ENCODE peak calls at places on chromosomes 16 and 17, in nine cellular contexts. J, D, H, M, W, U, P, F and C are unnamed samples.

GRCh38 chr16:22631264-22631663 is 120.6 kb downstream of the NPIPB5 start:
- DNase-seq in P (no peak), D (no peak), H (no peak), J (no peak), M (no peak), W (no peak), U (no peak), F (no peak), C (no peak)

GRCh38 chr17:39801055-39801454 is 63.1 kb downstream of the IKZF3 start:
- DNase-seq in J (no peak), H (no peak), D (no peak), W (no peak), P (no peak), U (no peak), M (no peak), F (no peak), C (no peak)

GRCh38 chr16:75265911-75266701 is 14.7 kb upstream of the BCAR1 start:
- DNase-seq in F (peak), P (peak), U (peak), D (peak), W (peak), J (peak), M (peak), H (peak), C (no peak)

GRCh38 chr17:35809855-35810461 is 674 bp downstream of the TAF15 start:
- DNase-seq in D (no peak), F (peak), H (no peak), P (no peak), J (no peak), W (no peak), U (no peak), M (no peak), C (no peak)

GRCh38 chr17:63150994-63151464 is 185.0 kb downstream of the TANC2 start:
- DNase-seq in J (no peak), W (no peak), H (no peak), U (no peak), P (no peak), F (peak), M (no peak), D (no peak), C (no peak)

GRCh38 chr16:10578474-10579316 is 1.7 kb downstream of the EMP2 start:
- DNase-seq in F (no peak), D (no peak), P (peak), H (peak), M (no peak), J (peak), U (peak), W (no peak), C (no peak)

GRCh38 chr16:23466162-23466885 is 13.3 kb upstream of the COG7 start:
- DNase-seq in H (no peak), M (peak), U (no peak), J (no peak), D (no peak), P (no peak), F (peak), W (peak), C (no peak)

GRCh38 chr16:75494696-75495601 is at the start of gene CHST6:
- DNase-seq in P (no peak), H (no peak), U (no peak), W (no peak), J (peak), M (peak), F (no peak), D (no peak), C (no peak)

GRCh38 chr17:73746314-73747073 is 102.2 kb upstream of the SDK2 start:
- DNase-seq in U (no peak), H (no peak), M (no peak), P (no peak), F (no peak), W (no peak), J (no peak), D (no peak), C (no peak)

GRCh38 chr17:10107320-10108165 is 90.9 kb downstream of the GAS7 start:
- DNase-seq in J (no peak), P (no peak), D (no peak), U (no peak), H (no peak), F (no peak), M (no peak), W (no peak), C (no peak)

GRCh38 chr17:76027159-76027839 is at the start of gene EVPL:
- DNase-seq in U (no peak), D (no peak), M (peak), J (no peak), W (no peak), F (no peak), P (peak), H (peak), C (no peak)

GRCh38 chr17:77802333-77802615 is 156.2 kb upstream of the TNRC6C start:
- DNase-seq in U (no peak), F (no peak), J (peak), H (no peak), W (no peak), P (no peak), M (no peak), D (no peak), C (no peak)

GRCh38 chr17:63446218-63446980 is at the start of gene CYB561:
- DNase-seq in H (peak), M (peak), P (peak), W (peak), F (peak), D (peak), U (peak), J (peak), C (no peak)

GRCh38 chr17:21125862-21126261 is 902 bp upstream of the DHRS7B start:
- DNase-seq in P (no peak), M (no peak), W (no peak), J (no peak), F (no peak), U (no peak), H (no peak), D (peak), C (no peak)

GRCh38 chr16:88719267-88719932 is 13.1 kb downstream of the CTU2 start:
- DNase-seq in J (peak), H (no peak), D (no peak), W (no peak), M (no peak), F (no peak), P (no peak), U (no peak), C (no peak)

GRCh38 chr17:48641541-48642058 is 15.4 kb upstream of the HOXB9 start:
- DNase-seq in F (no peak), H (no peak), U (no peak), W (no peak), M (no peak), J (no peak), D (no peak), P (no peak), C (no peak)

GRCh38 chr17:75486951-75487350 is 28.4 kb downstream of the CASKIN2 start:
- DNase-seq in D (no peak), U (no peak), J (no peak), W (no peak), M (no peak), F (no peak), H (no peak), P (no peak), C (no peak)

GRCh38 chr17:49468827-49469385 is 26.2 kb upstream of the NGFR start:
- DNase-seq in H (no peak), P (no peak), F (no peak), J (no peak), M (no peak), D (peak), U (no peak), W (no peak), C (no peak)

GRCh38 chr17:43857141-43857540 is 10.2 kb downstream of the CD300LG start:
- DNase-seq in J (no peak), W (no peak), M (no peak), F (no peak), D (no peak), P (no peak), U (no peak), H (no peak), C (no peak)

GRCh38 chr17:81135503-81136283 is 29.6 kb upstream of the PVALEF start:
- DNase-seq in W (no peak), M (no peak), F (no peak), D (no peak), U (no peak), J (no peak), H (no peak), P (no peak), C (no peak)

GRCh38 chr16:535446-536405 is 8.2 kb downstream of the CAPN15 start:
- DNase-seq in U (no peak), P (no peak), M (peak), D (no peak), W (peak), H (peak), F (peak), J (peak), C (no peak)

GRCh38 chr16:23416816-23417215 is 36.2 kb downstream of the COG7 start:
- DNase-seq in W (no peak), P (no peak), U (no peak), D (no peak), H (no peak), J (no peak), M (no peak), F (no peak), C (no peak)

GRCh38 chr16:66296591-66296990 is 69.9 kb upstream of the CDH5 start:
- DNase-seq in U (no peak), M (no peak), P (no peak), H (peak), F (no peak), W (no peak), J (no peak), D (no peak), C (peak)

GRCh38 chr17:34562387-34562786 is 17.0 kb upstream of the TMEM132E start:
- DNase-seq in H (no peak), P (no peak), U (no peak), M (peak), F (no peak), W (no peak), D (no peak), J (no peak), C (no peak)

GRCh38 chr16:30053376-30054015 is 12.1 kb upstream of the ALDOA start:
- DNase-seq in D (no peak), F (peak), M (no peak), H (no peak), P (no peak), J (no peak), U (no peak), W (peak), C (no peak)

GRCh38 chr16:12458591-12459400 is 344.9 kb downstream of the CPPED1 start:
- DNase-seq in P (no peak), U (no peak), F (no peak), M (no peak), H (no peak), D (peak), W (no peak), J (peak), C (no peak)

GRCh38 chr17:81331527-81332043 is 36.5 kb upstream of the SLC38A10 start:
- DNase-seq in H (no peak), F (no peak), P (no peak), D (no peak), J (no peak), U (no peak), M (no peak), W (no peak), C (no peak)

GRCh38 chr16:22264786-22265185 is 32.4 kb upstream of the POLR3E start:
- DNase-seq in W (no peak), P (no peak), H (no peak), F (no peak), J (no peak), D (no peak), U (no peak), M (no peak), C (no peak)

GRCh38 chr17:60141111-60142018 is 8.4 kb upstream of the CA4 start:
- DNase-seq in J (no peak), W (no peak), P (no peak), U (no peak), D (no peak), H (peak), M (no peak), F (peak), C (no peak)

GRCh38 chr17:43556292-43556691 is 10.2 kb upstream of the ETV4 start:
- DNase-seq in M (peak), D (peak), F (peak), W (peak), J (no peak), P (no peak), H (peak), U (no peak), C (no peak)

GRCh38 chr17:78421534-78422266 is 43.3 kb downstream of the PGS1 start:
- DNase-seq in U (peak), F (peak), P (peak), D (peak), J (peak), M (peak), W (peak), H (peak), C (no peak)

GRCh38 chr16:11586375-11586855 is 304 bp downstream of the LITAF start:
- DNase-seq in D (no peak), H (no peak), M (no peak), U (no peak), W (no peak), J (no peak), P (no peak), F (no peak), C (no peak)

GRCh38 chr17:29045026-29045425 is 2.1 kb downstream of the PIPOX start:
- DNase-seq in M (no peak), P (no peak), U (no peak), J (no peak), H (no peak), D (no peak), W (no peak), F (no peak), C (no peak)

GRCh38 chr17:8162232-8162996 is at the start of gene VAMP2:
- DNase-seq in W (no peak), U (peak), F (peak), P (peak), M (peak), J (peak), D (peak), H (peak), C (no peak)
- TF ChIP-seq POLR2A in W (peak), U (peak), F (peak), P (peak), M (peak), J (peak), D (peak), H (no peak), C (no peak)

DNA sequence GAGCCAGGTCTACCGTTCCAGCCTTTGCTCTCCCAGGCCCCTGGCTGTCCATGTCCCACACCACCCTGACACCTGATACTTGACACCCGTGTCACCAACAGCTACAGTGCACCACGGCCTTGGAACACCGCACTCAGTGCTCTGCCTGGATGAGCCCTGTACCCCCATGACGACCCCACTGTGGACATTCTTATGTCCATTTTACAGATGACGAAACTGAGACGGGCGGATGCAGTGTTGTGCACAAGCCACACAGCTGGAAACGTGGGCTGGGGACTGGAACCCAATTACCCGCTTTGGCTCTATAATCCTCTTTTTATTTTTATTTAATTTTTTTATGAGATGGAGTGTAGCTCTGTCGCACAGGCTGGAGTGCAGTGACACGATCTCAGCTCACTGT is 83.6 kb upstream of the CBX4 start:
- DNase-seq in F (no peak), W (no peak), M (no peak), U (no peak), H (no peak), P (no peak), J (no peak), D (no peak), C (no peak)
- TF ChIP-seq POLR2A in F (no peak), W (no peak), M (no peak), U (no peak), H (no peak), P (no peak), J (no peak), D (no peak), C (no peak)

GRCh38 chr17:46772013-46772878 is 46.2 kb downstream of the WNT3 start:
- DNase-seq in W (peak), P (no peak), F (no peak), J (peak), H (peak), M (peak), U (no peak), D (no peak), C (no peak)
- TF ChIP-seq POLR2A in W (no peak), P (no peak), F (no peak), J (no peak), H (no peak), M (peak), U (no peak), D (no peak), C (no peak)

GRCh38 chr17:7356779-7357178 is 1.8 kb downstream of the TMEM95 start:
- DNase-seq in J (no peak), W (no peak), U (no peak), D (no peak), P (no peak), M (no peak), F (no peak), H (no peak), C (no peak)
- TF ChIP-seq POLR2A in J (no peak), W (no peak), U (no peak), D (no peak), P (no peak), M (no peak), F (no peak), H (no peak), C (no peak)

DNA sequence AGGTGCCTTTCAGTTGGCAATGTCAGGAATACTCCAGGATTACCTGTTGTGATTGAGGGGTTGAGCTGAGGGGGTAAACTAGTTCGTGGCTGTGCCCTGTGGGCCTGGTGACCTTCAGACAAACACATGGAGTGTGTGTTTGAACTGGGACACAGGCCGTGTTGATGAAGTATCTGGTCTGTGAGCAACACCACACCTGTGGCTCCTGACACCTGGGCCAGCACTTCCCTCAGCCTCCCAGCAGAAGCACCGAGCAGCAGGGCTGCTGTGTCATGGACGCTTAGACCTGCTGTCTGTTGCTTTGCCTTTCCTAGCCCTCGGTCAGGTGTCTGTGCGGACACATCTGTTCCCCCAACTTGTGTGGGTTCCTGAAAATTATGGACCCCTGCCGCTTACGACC is 82.9 kb downstream of the KSR1 start:
- DNase-seq in H (no peak), F (no peak), M (no peak), J (no peak), W (no peak), U (no peak), D (no peak), P (no peak), C (no peak)
- TF ChIP-seq POLR2A in H (no peak), F (no peak), M (no peak), J (no peak), W (no peak), U (no peak), D (no peak), P (no peak), C (no peak)

GRCh38 chr16:84819644-84820304 is at the start of gene CRISPLD2:
- DNase-seq in H (peak), M (peak), U (peak), J (peak), D (peak), W (peak), F (peak), P (peak), C (no peak)
- TF ChIP-seq POLR2A in H (peak), M (peak), U (peak), J (peak), D (peak), W (peak), F (peak), P (peak), C (peak)

DNA sequence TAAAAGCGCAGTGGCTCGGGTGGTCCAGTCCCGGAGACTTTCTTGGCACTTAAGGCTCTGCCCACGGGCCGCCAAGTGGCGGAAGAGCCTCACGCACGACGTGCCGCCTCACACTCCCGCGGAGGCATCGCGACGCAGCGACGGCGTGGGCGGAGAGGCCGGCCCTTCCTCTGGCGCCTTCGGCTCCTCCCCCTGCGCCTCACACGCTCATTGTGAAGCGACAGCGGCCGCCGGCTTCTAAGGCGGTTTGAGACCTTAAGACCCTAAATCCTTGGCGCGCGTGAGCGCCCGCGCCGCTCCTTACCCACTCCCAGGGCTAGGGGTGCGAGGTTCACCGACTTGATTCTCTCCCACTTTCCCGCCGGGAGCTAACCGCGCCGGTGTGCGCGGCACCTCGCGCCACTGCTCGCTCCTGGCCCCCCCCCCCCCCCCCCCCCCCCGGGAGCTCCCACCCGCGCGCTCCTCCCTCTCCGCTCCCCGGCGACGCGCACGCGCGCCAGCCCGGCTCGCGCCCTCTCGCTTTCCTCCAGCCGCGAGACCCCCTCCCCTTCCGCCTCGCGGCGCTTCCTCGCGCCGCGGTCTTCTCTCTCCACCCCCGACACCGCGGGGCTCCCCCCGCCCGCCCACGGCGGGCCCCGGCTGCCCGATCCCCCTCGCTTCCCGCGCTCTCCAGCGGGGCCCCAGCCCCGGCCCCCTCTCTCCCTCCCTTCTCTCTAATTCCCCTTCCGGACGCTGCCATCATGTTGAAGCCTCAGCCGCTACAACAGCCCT is at the start of gene ATXN2L:
- DNase-seq in D (peak), F (peak), M (peak), W (peak), J (peak), H (peak), U (peak), P (peak), C (peak)
- TF ChIP-seq POLR2A in D (peak), F (peak), M (peak), W (peak), J (peak), H (no peak), U (peak), P (peak), C (peak)

DNA sequence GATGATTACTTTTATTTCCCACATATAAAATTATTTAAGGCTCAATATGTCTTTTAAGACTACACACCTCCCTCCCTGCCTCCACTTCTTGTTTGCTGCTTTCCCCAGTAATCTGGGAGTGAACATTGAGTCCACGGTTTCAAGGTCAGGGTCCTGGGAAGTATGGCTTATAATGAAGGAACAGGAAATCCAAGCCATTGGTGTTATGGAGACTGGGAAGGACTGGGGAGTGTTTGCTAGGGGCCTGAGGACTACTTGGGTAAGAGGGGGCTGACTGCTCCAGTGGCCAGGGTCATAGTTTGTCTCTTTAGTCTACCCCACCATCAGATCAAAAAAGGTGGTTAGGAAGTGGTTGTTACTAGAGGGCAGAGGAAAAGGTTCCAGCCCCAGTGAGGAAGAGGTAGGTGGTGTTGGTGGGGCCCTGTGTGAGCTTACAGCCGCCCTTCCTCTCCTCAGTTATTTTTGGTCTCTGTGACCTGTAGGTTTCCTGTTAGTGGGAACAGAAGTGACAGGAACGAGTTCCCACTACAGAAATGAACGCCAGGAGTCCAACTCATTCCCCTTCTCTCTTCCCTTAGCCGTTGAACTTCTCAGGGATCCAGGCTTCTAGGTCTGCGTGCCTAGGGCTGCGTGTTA is 742 bp upstream of the SLC16A13 start:
- DNase-seq in P (no peak), H (no peak), F (no peak), J (no peak), M (no peak), W (no peak), U (no peak), D (no peak), C (no peak)
- TF ChIP-seq POLR2A in P (no peak), H (no peak), F (no peak), J (no peak), M (no peak), W (no peak), U (no peak), D (no peak), C (no peak)

GRCh38 chr17:38751144-38751802 is 1.3 kb upstream of the PSMB3 start:
- DNase-seq in M (peak), H (no peak), J (no peak), W (no peak), U (no peak), F (peak), D (no peak), P (no peak), C (no peak)

GRCh38 chr17:38752930-38753506 is 477 bp downstream of the PSMB3 start:
- DNase-seq in P (no peak), H (no peak), U (peak), F (no peak), J (no peak), W (no peak), M (no peak), D (no peak), C (no peak)

GRCh38 chr17:38751803-38752118 is 780 bp upstream of the PSMB3 start:
- DNase-seq in U (peak), H (peak), F (peak), J (peak), W (peak), D (peak), P (peak), M (peak), C (no peak)

GRCh38 chr17:38750312-38751121 is 2.0 kb upstream of the PSMB3 start:
- DNase-seq in U (no peak), M (peak), F (peak), P (no peak), D (no peak), J (peak), W (no peak), H (no peak), C (no peak)

GRCh38 chr17:38752119-38752929 is at the start of gene PSMB3:
- DNase-seq in H (peak), J (peak), P (peak), U (peak), F (peak), W (peak), D (peak), M (peak), C (no peak)
- TF ChIP-seq POLR2A in H (peak), J (peak), P (peak), U (peak), F (peak), W (peak), D (peak), M (peak), C (no peak)